ENCODE peak calls at places on chromosomes 6 and 20, in seven cellular contexts. X, M, K, S, G, W and F are unnamed samples.

GRCh38 chr20:17287503-17287902 is 60.7 kb downstream of the PCSK2 start:
- DNase-seq in X (no peak), M (no peak), K (no peak), S (no peak), G (no peak), W (no peak), F (no peak)

GRCh38 chr20:63750807-63751470 is 11.4 kb downstream of the SLC2A4RG start:
- DNase-seq in X (no peak), M (no peak), K (no peak), S (peak), G (peak), W (no peak), F (peak)

GRCh38 chr20:50313223-50313820 is 122.7 kb downstream of the CEBPB start:
- DNase-seq in X (no peak), M (no peak), K (no peak), S (no peak), G (no peak), W (no peak), F (no peak)

GRCh38 chr6:149363154-149363553 is 36.9 kb upstream of the SUMO4 start:
- DNase-seq in X (no peak), M (no peak), K (no peak), S (no peak), G (no peak), W (no peak), F (no peak)

GRCh38 chr6:29552512-29553051 is 7.0 kb downstream of the UBD start:
- DNase-seq in X (peak), M (no peak), K (no peak), S (no peak), G (no peak), W (no peak), F (no peak)

GRCh38 chr6:150176152-150176551 is 33.3 kb downstream of the PPP1R14C start:
- DNase-seq in X (no peak), M (peak), K (peak), S (no peak), G (no peak), W (no peak), F (no peak)

GRCh38 chr6:15322781-15323536 is 77.1 kb downstream of the JARID2 start:
- DNase-seq in X (no peak), M (no peak), K (no peak), S (no peak), G (no peak), W (no peak), F (peak)

GRCh38 chr6:139367810-139368321 is 6.6 kb downstream of the CITED2 start:
- DNase-seq in X (no peak), M (no peak), K (no peak), S (no peak), G (no peak), W (no peak), F (no peak)

GRCh38 chr6:13217206-13217905 is 111.0 kb downstream of the TBC1D7 start:
- DNase-seq in X (no peak), M (no peak), K (no peak), S (no peak), G (no peak), W (no peak), F (no peak)

GRCh38 chr6:1326535-1327121 is 14.7 kb downstream of the FOXQ1 start:
- DNase-seq in X (peak), M (no peak), K (no peak), S (no peak), G (no peak), W (no peak), F (no peak)

GRCh38 chr6:107657755-107658461 is 166.2 kb downstream of the SCML4 start:
- DNase-seq in X (peak), M (no peak), K (peak), S (no peak), G (peak), W (peak), F (no peak)

GRCh38 chr6:41359617-41360313 is 24.4 kb downstream of the NCR2 start:
- DNase-seq in X (no peak), M (no peak), K (no peak), S (no peak), G (no peak), W (no peak), F (no peak)

GRCh38 chr6:44228836-44229235 is 5.4 kb downstream of the SLC29A1 start:
- DNase-seq in X (no peak), M (no peak), K (no peak), S (no peak), G (no peak), W (no peak), F (no peak)

GRCh38 chr6:89311530-89311852 is 3.6 kb downstream of the GABRR2 start:
- DNase-seq in X (no peak), M (no peak), K (no peak), S (no peak), G (no peak), W (no peak), F (no peak)

GRCh38 chr6:13717787-13718458 is 6.3 kb upstream of the RANBP9 start:
- DNase-seq in X (no peak), M (no peak), K (no peak), S (no peak), G (no peak), W (no peak), F (no peak)

GRCh38 chr20:38115896-38116295 is 49.2 kb downstream of the TGM2 start:
- DNase-seq in X (no peak), M (no peak), K (no peak), S (no peak), G (no peak), W (no peak), F (no peak)

GRCh38 chr20:38114353-38114791 is 50.7 kb downstream of the TGM2 start:
- DNase-seq in X (no peak), M (no peak), K (no peak), S (no peak), G (peak), W (no peak), F (no peak)

GRCh38 chr20:38116409-38117165 is 48.5 kb downstream of the TGM2 start:
- DNase-seq in X (no peak), M (no peak), K (no peak), S (no peak), G (no peak), W (no peak), F (no peak)

GRCh38 chr20:38113401-38114325 is 51.4 kb downstream of the TGM2 start:
- DNase-seq in X (no peak), M (no peak), K (no peak), S (no peak), G (peak), W (no peak), F (no peak)

GRCh38 chr20:38115205-38115604 is 49.9 kb downstream of the TGM2 start:
- DNase-seq in X (no peak), M (no peak), K (no peak), S (no peak), G (peak), W (no peak), F (no peak)
- TF ChIP-seq CTCF in X (peak), M (no peak), K (peak), S (no peak), G (no peak), W (no peak), F (no peak)

GRCh38 chr20:23255106-23255505 is 95.5 kb upstream of the NXT1 start:
- DNase-seq in X (no peak), M (no peak), K (no peak), S (no peak), G (no peak), W (no peak), F (no peak)

GRCh38 chr20:23255658-23256385 is 94.8 kb upstream of the NXT1 start:
- DNase-seq in X (peak), M (no peak), K (no peak), S (no peak), G (no peak), W (no peak), F (no peak)

GRCh38 chr20:23258747-23259121 is 91.9 kb upstream of the NXT1 start:
- DNase-seq in X (no peak), M (no peak), K (no peak), S (no peak), G (no peak), W (no peak), F (no peak)

GRCh38 chr20:23257848-23258746 is 92.5 kb upstream of the NXT1 start:
- DNase-seq in X (peak), M (no peak), K (no peak), S (no peak), G (no peak), W (no peak), F (no peak)

GRCh38 chr20:23257106-23257761 is 93.4 kb upstream of the NXT1 start:
- DNase-seq in X (no peak), M (no peak), K (no peak), S (no peak), G (no peak), W (no peak), F (no peak)
- H3K27ac ChIP-seq in X (no peak), M (peak), K (peak), S (peak), G (peak), W (peak), F (no peak)

GRCh38 chr20:10432079-10432478 is 1.9 kb downstream of the MKKS start:
- DNase-seq in X (no peak), M (no peak), K (no peak), S (no peak), G (no peak), W (no peak), F (no peak)

GRCh38 chr20:10433014-10433622 is 904 bp downstream of the MKKS start:
- DNase-seq in X (no peak), M (no peak), K (no peak), S (no peak), G (no peak), W (no peak), F (no peak)

GRCh38 chr20:10434467-10434831 is 427 bp upstream of the MKKS start:
- DNase-seq in X (peak), M (peak), K (peak), S (peak), G (peak), W (peak), F (peak)

GRCh38 chr20:10434832-10435812 is at the start of gene SLX4IP:
- DNase-seq in X (peak), M (peak), K (peak), S (peak), G (peak), W (peak), F (peak)

GRCh38 chr20:10433623-10434466 is at the start of gene MKKS:
- DNase-seq in X (peak), M (peak), K (peak), S (peak), G (peak), W (peak), F (peak)
- TF ChIP-seq CTCF in X (peak), M (no peak), K (no peak), S (no peak), G (no peak), W (peak), F (no peak)

DNA sequence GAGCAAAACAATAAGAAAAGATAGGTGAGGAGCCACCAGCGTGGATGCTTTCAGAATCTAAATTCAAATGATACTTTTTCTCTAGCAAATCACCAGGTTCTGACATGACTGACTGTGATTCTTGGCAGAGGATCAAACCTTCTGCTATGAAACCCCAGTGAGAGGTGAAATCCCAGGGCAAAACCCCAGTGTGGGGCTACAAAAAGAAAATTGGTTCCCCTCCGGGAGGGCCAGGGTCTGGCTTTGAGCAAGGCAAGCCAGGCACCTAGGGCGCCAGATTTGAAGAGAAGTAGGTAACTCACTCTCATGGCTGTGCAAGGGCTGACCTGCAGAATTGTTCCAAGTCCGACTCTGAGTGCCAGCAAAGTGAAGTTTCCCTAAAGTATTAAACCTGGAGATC is 20.2 kb upstream of the RALGAPA2 start:
- DNase-seq in X (no peak), M (no peak), K (no peak), S (no peak), G (no peak), W (no peak), F (no peak)
- H3K27ac ChIP-seq in X (no peak), M (peak), K (peak), S (peak), G (peak), W (peak), F (no peak)

GRCh38 chr6:151738960-151739359 is 68.5 kb upstream of the ESR1 start:
- DNase-seq in X (no peak), M (no peak), K (no peak), S (no peak), G (no peak), W (no peak), F (no peak)
- TF ChIP-seq CTCF in X (no peak), M (no peak), K (no peak), S (no peak), G (no peak), W (peak), F (no peak)

DNA sequence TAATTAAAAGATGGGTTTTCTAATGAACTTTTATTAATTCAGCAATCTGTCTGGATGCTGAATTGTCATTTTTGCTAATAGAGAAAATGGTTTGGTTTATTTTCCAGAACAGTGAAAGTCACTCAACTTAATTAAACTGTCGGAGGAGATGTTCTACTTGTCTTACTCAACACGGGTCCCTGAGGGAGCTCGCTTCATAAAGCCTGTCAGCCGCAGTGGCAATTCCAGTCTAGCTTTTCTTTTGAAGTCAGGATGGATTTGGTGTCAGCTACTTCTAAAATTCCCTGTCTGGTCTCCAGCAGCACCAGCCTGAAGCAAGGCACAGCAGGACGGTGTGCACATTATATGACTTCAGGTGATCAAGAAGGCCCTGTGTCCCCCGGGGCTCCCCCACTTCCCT is 261.5 kb downstream of the SLC24A3 start:
- DNase-seq in X (no peak), M (no peak), K (no peak), S (no peak), G (no peak), W (no peak), F (no peak)
- H3K27ac ChIP-seq in X (no peak), M (no peak), K (no peak), S (no peak), G (no peak), W (no peak), F (no peak)